ENCODE peak calls at places on chromosomes 7 and 10, in five cellular contexts. C is pancreas, M is fibroblast of lung, K is HCT116, I is Panc1. B is an unnamed sample.

GRCh38 chr10:21158301-21158700 is 261.2 kb upstream of the NEBL start:
- DNase-seq in C (no peak), M (no peak), K (no peak), I (no peak), B (no peak)

GRCh38 chr10:17290226-17290625 is 62.2 kb downstream of the VIM start:
- DNase-seq in C (no peak), M (peak; percentile 46), K (peak; percentile 50), I (peak; percentile 5), B (no peak)

GRCh38 chr10:106972381-106972780 is 192.1 kb downstream of the SORCS1 start:
- DNase-seq in C (no peak), M (no peak), K (no peak), I (no peak), B (no peak)

GRCh38 chr7:130363156-130363847 is 17.0 kb upstream of the CPA1 start:
- DNase-seq in C (no peak), M (peak; percentile 91), K (peak; percentile 85), I (peak; percentile 73), B (no peak)

GRCh38 chr7:37287093-37287492 is 161.6 kb downstream of the ELMO1 start:
- DNase-seq in C (no peak), M (peak; percentile 15), K (no peak), I (no peak), B (no peak)

GRCh38 chr10:113087082-113088029 is 137.3 kb downstream of the TCF7L2 start:
- DNase-seq in C (no peak), M (peak; percentile 99), K (peak; percentile 100), I (peak; percentile 96), B (no peak)

GRCh38 chr7:15490261-15490660 is 71.6 kb downstream of the AGMO start:
- DNase-seq in C (no peak), M (no peak), K (no peak), I (no peak), B (no peak)

GRCh38 chr7:137687556-137688280 is 159.1 kb downstream of the DGKI start:
- DNase-seq in C (no peak), M (peak; percentile 33), K (no peak), I (no peak), B (no peak)

GRCh38 chr10:46287846-46288480 is 1.2 kb downstream of the ANTXRL start:
- DNase-seq in C (no peak), M (no peak), K (no peak), I (no peak), B (no peak)
- H3K27ac ChIP-seq in C (no peak overlapping the region), M (no peak overlapping the region), K (no peak overlapping the region), I (no peak overlapping the region), B (no peak overlapping the region)

GRCh38 chr7:114931656-114932011 is 9.7 kb downstream of the MDFIC start:
- DNase-seq in C (no peak), M (no peak), K (no peak), I (no peak), B (no peak)

GRCh38 chr7:114928060-114928459 is 6.2 kb downstream of the MDFIC start:
- DNase-seq in C (no peak), M (no peak), K (no peak), I (no peak), B (no peak)

GRCh38 chr7:114930829-114931655 is 9.1 kb downstream of the MDFIC start:
- DNase-seq in C (no peak), M (peak; percentile 42), K (no peak), I (no peak), B (no peak)

GRCh38 chr7:114930107-114930521 is 8.2 kb downstream of the MDFIC start:
- DNase-seq in C (no peak), M (peak; percentile 47), K (no peak), I (no peak), B (no peak)

GRCh38 chr7:114929570-114929969 is 7.7 kb downstream of the MDFIC start:
- DNase-seq in C (no peak), M (no peak), K (no peak), I (no peak), B (no peak)
- H3K4me1 ChIP-seq in C (no peaks in the 10 kb centered on the region), M (peaks cover 12% of the 10 kb centered on the region), K (peaks cover 8% of the 10 kb centered on the region), I (no peaks in the 10 kb centered on the region), B (no peaks in the 10 kb centered on the region)

GRCh38 chr7:69871213-69871885 is 273.1 kb downstream of the AUTS2 start:
- DNase-seq in C (no peak), M (peak; percentile 30), K (no peak), I (peak; percentile 24), B (no peak)
- H3K27ac ChIP-seq in C (no peak overlapping the region), M (no peak overlapping the region), K (no peak overlapping the region), I (no peak overlapping the region), B (no peak overlapping the region)

DNA sequence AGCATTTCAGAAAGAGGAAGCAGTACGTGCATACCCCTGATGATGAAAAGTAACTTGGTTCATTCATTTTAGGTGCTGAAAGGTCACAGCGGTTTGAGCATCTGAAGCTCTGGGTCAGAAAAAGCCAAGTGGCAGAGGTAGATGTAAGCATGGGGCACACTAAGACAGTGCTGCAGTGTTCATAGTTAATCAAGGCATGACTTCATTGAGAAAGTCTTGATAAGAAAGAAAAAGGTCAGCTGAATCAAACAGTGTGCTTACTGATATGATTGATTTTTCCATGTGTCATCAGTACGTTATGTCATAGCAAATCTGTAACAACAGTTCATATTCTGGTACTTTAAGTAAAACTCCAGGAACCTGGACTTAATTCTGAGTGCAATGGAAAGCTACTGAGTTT is 107.7 kb upstream of the PCLO start:
- DNase-seq in C (no peak), M (no peak), K (no peak), I (no peak), B (no peak)
- H3K4me1 ChIP-seq in C (no peaks in the 10 kb centered on the region), M (no peaks in the 10 kb centered on the region), K (no peaks in the 10 kb centered on the region), I (no peaks in the 10 kb centered on the region), B (no peaks in the 10 kb centered on the region)

DNA sequence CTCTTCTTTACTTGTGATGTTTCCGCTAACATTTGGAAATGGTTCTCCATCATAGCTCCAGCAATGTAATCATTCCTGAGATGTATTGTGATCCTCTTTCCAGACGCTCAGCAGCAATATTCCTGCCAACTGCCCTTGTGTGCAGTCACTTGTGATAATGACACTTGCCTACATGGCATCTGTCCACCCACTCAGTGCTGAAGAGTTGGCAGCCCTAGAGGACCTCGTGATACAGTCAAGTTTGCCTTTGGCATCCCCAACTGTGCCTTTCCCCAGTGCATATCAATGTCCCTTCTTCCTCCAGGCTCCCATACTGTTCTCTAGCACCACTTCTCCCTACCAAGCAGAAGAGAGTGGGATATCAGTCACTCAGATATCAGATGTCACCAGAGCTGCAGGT is 64.9 kb downstream of the MYOF start:
- DNase-seq in C (no peak), M (no peak), K (no peak), I (no peak), B (no peak)
- H3K27ac ChIP-seq in C (no peak overlapping the region), M (no peak overlapping the region), K (peak overlapping the region; percentile 32), I (no peak overlapping the region), B (no peak overlapping the region)